ENCODE peak calls at places on chromosomes 3 and 15, in five cellular contexts. Q, X, T, B and K are unnamed samples.

GRCh38 chr3:187738400-187739124 is 6.7 kb downstream of the BCL6 start:
- DNase-seq in Q (peak), X (peak), T (peak), B (no peak), K (peak)

GRCh38 chr15:75694241-75695182 is 18.1 kb downstream of the CSPG4 start:
- DNase-seq in Q (peak), X (no peak), T (peak), B (no peak), K (peak)

GRCh38 chr15:100030586-100031249 is 297.5 kb upstream of the LYSMD4 start:
- DNase-seq in Q (peak), X (no peak), T (peak), B (no peak), K (no peak)

GRCh38 chr15:28875461-28875965 is 10.3 kb upstream of the APBA2 start:
- DNase-seq in Q (no peak), X (no peak), T (no peak), B (no peak), K (no peak)

GRCh38 chr3:32626650-32627049 is 56.0 kb upstream of the DYNC1LI1 start:
- DNase-seq in Q (no peak), X (no peak), T (no peak), B (no peak), K (no peak)

GRCh38 chr3:31184257-31185003 is 290.0 kb upstream of the GADL1 start:
- DNase-seq in Q (no peak), X (no peak), T (no peak), B (no peak), K (no peak)

GRCh38 chr3:156668073-156668763 is 6.2 kb upstream of the TIPARP start:
- DNase-seq in Q (no peak), X (no peak), T (peak), B (no peak), K (no peak)

GRCh38 chr15:45165536-45165935 is 22.2 kb downstream of the SHF start:
- DNase-seq in Q (no peak), X (no peak), T (no peak), B (no peak), K (no peak)

GRCh38 chr15:92914103-92914499 is 14.0 kb downstream of the CHD2 start:
- DNase-seq in Q (no peak), X (no peak), T (no peak), B (no peak), K (no peak)

GRCh38 chr15:37877851-37878577 is 56.4 kb upstream of the TMCO5A start:
- DNase-seq in Q (peak), X (no peak), T (peak), B (no peak), K (no peak)

GRCh38 chr15:40257656-40258450 is 19.0 kb downstream of the PAK6 start:
- DNase-seq in Q (no peak), X (no peak), T (peak), B (no peak), K (no peak)

GRCh38 chr3:72844436-72844999 is 3.7 kb downstream of the SHQ1 start:
- DNase-seq in Q (no peak), X (no peak), T (peak), B (no peak), K (no peak)

GRCh38 chr15:63292771-63293170 is 15.4 kb downstream of the APH1B start:
- DNase-seq in Q (peak), X (no peak), T (no peak), B (no peak), K (no peak)

GRCh38 chr3:189712906-189713483 is 81.8 kb downstream of the TP63 start:
- DNase-seq in Q (no peak), X (no peak), T (peak), B (no peak), K (no peak)

GRCh38 chr3:52841211-52841980 is 6.6 kb upstream of the MUSTN1 start:
- DNase-seq in Q (no peak), X (no peak), T (no peak), B (no peak), K (no peak)

GRCh38 chr3:126329927-126330725 is 27.1 kb downstream of the KLF15 start:
- DNase-seq in Q (no peak), X (no peak), T (no peak), B (no peak), K (no peak)

GRCh38 chr3:149813367-149814281 is 609 bp downstream of the RNF13 start:
- DNase-seq in Q (peak), X (no peak), T (peak), B (no peak), K (peak)

GRCh38 chr3:142886938-142887337 is 1.9 kb downstream of the PCOLCE2 start:
- DNase-seq in Q (peak), X (no peak), T (peak), B (no peak), K (no peak)

GRCh38 chr3:55597638-55598037 is 110.5 kb upstream of the WNT5A start:
- DNase-seq in Q (no peak), X (no peak), T (no peak), B (no peak), K (no peak)

GRCh38 chr3:171873561-171873960 is 30.4 kb downstream of the TMEM212 start:
- DNase-seq in Q (peak), X (no peak), T (peak), B (no peak), K (no peak)

GRCh38 chr15:48279608-48280007 is 51.6 kb upstream of the DUT start:
- DNase-seq in Q (no peak), X (no peak), T (no peak), B (no peak), K (no peak)

GRCh38 chr3:106403746-106404145 is 534.9 kb upstream of the CBLB start:
- DNase-seq in Q (no peak), X (no peak), T (no peak), B (no peak), K (no peak)

GRCh38 chr15:36951747-36952247 is 148.6 kb downstream of the MEIS2 start:
- DNase-seq in Q (peak), X (no peak), T (peak), B (no peak), K (no peak)

GRCh38 chr3:40427045-40427669 is 30.0 kb upstream of the RPL14 start:
- DNase-seq in Q (no peak), X (no peak), T (no peak), B (no peak), K (no peak)

GRCh38 chr3:73448761-73449290 is 175.9 kb downstream of the PDZRN3 start:
- DNase-seq in Q (no peak), X (no peak), T (no peak), B (no peak), K (no peak)

GRCh38 chr15:91104111-91104510 is 4.1 kb downstream of the SV2B start:
- DNase-seq in Q (no peak), X (no peak), T (no peak), B (no peak), K (no peak)

GRCh38 chr3:186882881-186883685 is 40.6 kb downstream of the ADIPOQ start:
- DNase-seq in Q (peak), X (no peak), T (peak), B (no peak), K (no peak)

GRCh38 chr3:45939341-45939771 is 3.9 kb upstream of the CXCR6 start:
- DNase-seq in Q (no peak), X (no peak), T (peak), B (no peak), K (no peak)

GRCh38 chr3:38028621-38029361 is 651 bp downstream of the PLCD1 start:
- DNase-seq in Q (no peak), X (no peak), T (peak), B (no peak), K (no peak)

GRCh38 chr15:55846108-55846707 is 103.3 kb upstream of the PRTG start:
- DNase-seq in Q (peak), X (peak), T (peak), B (peak), K (peak)

GRCh38 chr15:23877502-23878412 is 190.7 kb upstream of the NDN start:
- DNase-seq in Q (peak), X (no peak), T (peak), B (no peak), K (peak)